ENCODE peak calls at places on chromosome 16, in eight cellular contexts. Z is A673, W is upper lobe of right lung, B is body of pancreas, O is SJSA1, J is AG10803, A is GM23338, E is gastrocnemius medialis. R is an unnamed sample.

GRCh38 chr16:51402785-51403184 is 251.7 kb upstream of the SALL1 start:
- DNase-seq in E (no peak), A (no peak), O (no peak), J (peak; percentile 60), B (peak; percentile 86), Z (no peak), W (no peak), R (peak; percentile 72)

GRCh38 chr16:49459953-49460735 is 86.5 kb downstream of the C16orf78 start:
- DNase-seq in J (no peak), B (peak; percentile 2), W (peak; percentile 19), E (no peak), Z (no peak), A (no peak), O (no peak), R (no peak)

GRCh38 chr16:19595043-19595767 is 39.7 kb downstream of the VPS35L start:
- DNase-seq in B (peak; percentile 37), E (no peak), W (no peak), Z (no peak), A (no peak), J (no peak), O (peak; percentile 16), R (peak; percentile 92)

GRCh38 chr16:78705694-78706093 is 606.2 kb downstream of the WWOX start:
- DNase-seq in O (no peak), Z (peak; percentile 8), E (no peak), A (peak; percentile 62), W (no peak), B (no peak), J (peak; percentile 1), R (peak; percentile 34)

GRCh38 chr16:28491080-28491969 is 549 bp downstream of the CLN3 start:
- DNase-seq in E (no peak), Z (peak; percentile 22), J (peak; percentile 9), A (peak; percentile 64), O (peak; percentile 18), W (peak; percentile 76), B (peak; percentile 50), R (peak; percentile 11)

GRCh38 chr16:49260956-49261530 is 20.6 kb downstream of the CBLN1 start:
- DNase-seq in A (no peak), Z (no peak), E (no peak), B (no peak), W (no peak), J (no peak), O (no peak), R (no peak)

GRCh38 chr16:87407511-87408112 is 15.5 kb downstream of the MAP1LC3B start:
- DNase-seq in B (no peak), W (peak; percentile 87), J (no peak), A (no peak), Z (no peak), O (no peak), E (peak; percentile 26), R (no peak)

GRCh38 chr16:53061701-53062159 is 6.9 kb downstream of the CHD9 start:
- DNase-seq in E (no peak), A (no peak), J (no peak), Z (no peak), O (no peak), W (peak; percentile 77), B (no peak), R (no peak)

GRCh38 chr16:49482690-49483089 is 109.1 kb downstream of the C16orf78 start:
- DNase-seq in E (no peak), W (peak; percentile 15), O (no peak), B (no peak), A (no peak), J (no peak), Z (no peak), R (no peak)

GRCh38 chr16:70161350-70161749 is 12.2 kb upstream of the CLEC18C start:
- DNase-seq in O (no peak), W (no peak), B (no peak), J (no peak), A (no peak), E (no peak), Z (no peak), R (no peak)

GRCh38 chr16:399278-400019 is 2.2 kb upstream of the DECR2 start:
- DNase-seq in J (no peak), O (no peak), E (no peak), B (no peak), Z (no peak), A (no peak), W (no peak), R (no peak)

GRCh38 chr16:396605-397004 is 394 bp upstream of the NME4 start:
- DNase-seq in O (peak; percentile 36), E (no peak), W (no peak), Z (peak; percentile 77), B (no peak), A (peak; percentile 71), J (no peak), R (peak; percentile 50)

GRCh38 chr16:398551-399277 is 1.7 kb downstream of the NME4 start:
- DNase-seq in A (peak; percentile 74), E (no peak), B (no peak), O (no peak), J (no peak), Z (no peak), W (peak; percentile 68), R (no peak)

GRCh38 chr16:397135-397661 is at the start of gene NME4:
- DNase-seq in O (peak; percentile 23), W (peak; percentile 67), A (peak; percentile 76), J (no peak), Z (peak; percentile 71), E (no peak), B (no peak), R (peak; percentile 28)

DNA sequence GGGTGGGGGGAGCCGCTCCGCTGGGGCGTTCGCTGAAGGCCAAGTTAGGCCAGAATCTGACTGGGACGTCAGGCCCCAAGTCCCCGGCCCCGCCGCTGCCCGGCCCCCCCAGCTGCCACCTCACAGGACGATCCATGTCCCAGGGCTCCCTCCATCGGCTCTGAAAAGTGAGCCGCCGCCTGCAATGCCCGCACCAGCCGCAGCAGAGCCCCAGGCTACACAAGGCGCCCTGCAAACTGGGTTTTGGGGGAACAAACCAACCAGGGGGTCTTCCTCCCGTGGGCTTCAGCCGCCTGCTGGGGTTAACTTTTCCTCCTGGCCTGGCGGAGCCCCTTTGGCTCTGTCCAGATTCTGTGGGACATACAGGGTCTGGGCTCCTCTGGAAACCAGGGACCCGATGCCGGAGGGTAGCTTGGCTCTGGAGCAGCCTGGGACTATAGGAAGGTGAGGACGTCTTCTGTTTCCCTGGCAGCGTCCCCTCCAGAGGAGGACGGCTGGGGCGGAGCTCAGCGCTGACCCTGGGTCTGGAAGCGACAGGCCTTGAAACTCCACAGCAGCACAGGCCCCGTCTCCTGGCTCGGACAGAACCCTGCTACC is 835 bp downstream of the NME4 start:
- DNase-seq in Z (peak; percentile 83), A (peak; percentile 87), O (no peak), J (peak; percentile 74), W (peak; percentile 86), E (peak; percentile 77), B (peak; percentile 83), R (peak; percentile 52)
- H3K4me3 ChIP-seq in Z (peak overlapping the region; percentile 69), A (peak overlapping the region; percentile 45), O (no peak overlapping the region), J (peak overlapping the region; percentile 52), W (no peak overlapping the region), E (peak overlapping the region; percentile 24), B (no peak overlapping the region), R (peak overlapping the region; percentile 13)

DNA sequence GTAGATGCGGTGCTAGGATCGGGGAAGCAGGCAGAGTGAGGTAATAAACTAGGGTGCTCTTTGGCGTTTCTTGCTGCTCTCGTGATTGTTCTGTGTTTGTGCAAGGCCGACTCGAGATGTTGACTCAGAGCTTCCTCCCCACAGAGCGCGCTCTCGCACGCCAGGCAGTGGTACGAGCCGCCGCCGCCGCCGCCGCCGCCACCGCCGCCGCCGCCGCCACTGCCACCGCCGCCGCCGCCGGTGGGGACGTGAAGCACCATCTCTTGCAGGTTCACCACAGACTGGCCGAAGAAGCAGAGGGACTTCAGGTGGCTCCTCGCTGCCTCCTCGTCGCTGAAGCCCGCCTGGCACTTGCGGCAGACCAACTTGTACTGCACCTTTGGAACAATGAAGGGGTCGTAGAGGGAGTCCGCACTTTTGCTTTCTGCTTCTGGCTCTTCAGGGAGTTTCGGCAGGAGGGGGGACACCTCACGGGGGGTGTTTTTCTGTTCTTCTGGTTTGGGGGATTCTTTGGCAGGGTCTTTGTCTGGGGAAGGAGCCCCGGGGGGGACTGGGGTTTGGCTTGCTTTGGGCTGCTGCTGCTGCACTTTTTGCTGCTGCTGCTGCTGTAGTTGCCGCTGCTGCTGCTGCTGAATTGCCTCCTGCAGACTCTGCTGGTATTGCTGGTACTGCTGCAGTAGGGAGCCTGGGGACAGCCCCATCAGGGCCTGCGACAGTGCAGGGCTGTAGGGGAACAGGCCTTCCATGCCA is 260.2 kb downstream of the ZFHX3 start:
- DNase-seq in O (peak; percentile 21), B (no peak), Z (peak; percentile 78), A (peak; percentile 72), E (peak; percentile 44), J (peak; percentile 89), W (peak; percentile 84), R (peak; percentile 95)
- H3K4me3 ChIP-seq in O (peak overlapping the region; percentile 34), B (no peak overlapping the region), Z (peak overlapping the region; percentile 51), A (peak overlapping the region; percentile 80), E (peak overlapping the region; percentile 28), J (peak overlapping the region; percentile 67), W (peak overlapping the region; percentile 45), R (peak overlapping the region; percentile 79)

DNA sequence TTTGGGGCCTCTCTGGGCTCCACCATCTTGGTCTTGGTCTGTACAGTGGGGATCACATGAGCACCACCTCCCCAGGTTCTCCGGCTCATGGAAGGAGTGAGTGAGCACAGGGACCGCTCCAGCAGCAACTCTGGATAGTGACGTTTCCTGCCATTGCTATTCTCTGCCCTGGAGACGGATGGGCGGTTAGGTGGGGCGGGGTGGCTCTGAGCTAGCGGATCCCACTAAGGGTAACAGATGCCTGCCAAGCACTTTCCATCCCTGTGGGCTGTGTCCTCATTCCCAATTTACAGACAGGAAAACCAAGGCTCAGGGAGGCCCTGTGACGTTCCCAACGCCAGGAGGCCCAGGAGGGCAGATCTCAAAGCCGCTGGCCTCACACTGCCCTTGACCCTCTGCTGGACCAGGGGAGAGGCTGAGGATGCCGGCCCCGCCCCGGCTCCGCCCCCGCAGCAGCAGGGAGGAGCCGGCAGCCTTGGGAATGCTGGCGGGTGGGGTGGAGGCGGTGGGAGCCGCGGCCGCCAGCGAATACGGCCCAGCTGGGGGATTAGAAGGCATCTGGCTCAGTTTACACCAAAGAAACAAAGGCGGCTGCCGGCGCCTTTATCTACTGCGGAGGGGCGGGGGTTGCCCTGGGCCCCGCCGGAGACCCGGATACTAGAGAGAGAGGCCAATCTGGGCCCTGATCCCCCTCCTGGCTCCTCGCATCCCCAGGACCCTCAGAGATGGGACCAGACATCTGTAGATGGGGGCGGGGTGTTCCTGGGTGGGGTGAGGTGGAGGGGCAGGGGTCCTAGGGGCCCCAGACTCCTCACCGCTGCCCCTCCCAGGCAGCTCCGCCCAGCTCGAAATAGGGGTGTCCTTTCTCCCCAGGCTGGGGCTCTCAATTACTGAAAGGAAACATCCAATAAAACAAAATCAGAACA is 122.3 kb upstream of the CIBAR2 start:
- DNase-seq in J (peak; percentile 78), E (no peak), O (peak; percentile 85), B (peak; percentile 38), W (peak; percentile 76), A (peak; percentile 97), Z (peak; percentile 93), R (peak; percentile 83)
- H3K4me3 ChIP-seq in J (peak overlapping the region; percentile 49), E (peak overlapping the region; percentile 50), O (peak overlapping the region; percentile 44), B (no peak overlapping the region), W (peak overlapping the region; percentile 32), A (peak overlapping the region; percentile 70), Z (peak overlapping the region; percentile 55), R (peak overlapping the region; percentile 47)

GRCh38 chr16:82651921-82652601 is 25.3 kb downstream of the CDH13 start:
- DNase-seq in A (no peak), E (no peak), B (no peak), J (no peak), Z (no peak), W (no peak), O (peak; percentile 43), R (no peak)
- H3K4me3 ChIP-seq in A (no peak overlapping the region), E (peak overlapping the region; percentile 1), B (no peak overlapping the region), J (no peak overlapping the region), Z (no peak overlapping the region), W (no peak overlapping the region), O (no peak overlapping the region), R (no peak overlapping the region)